ENCODE peak calls at places on chromosomes 3 and 15, in five cellular contexts. One of them, this sample, is unnamed.

GRCh38 chr15:75598361-75598760 is 19.2 kb upstream of the PTPN9 start:
- DNase-seq in CD8-positive, alpha-beta memory T cell: no peak
- DNase-seq in HCT116: no peak
- DNase-seq in adrenal gland: no peak
- DNase-seq in SJSA1: no peak
- DNase-seq in this sample: no peak

GRCh38 chr3:188617988-188618701 is 464.2 kb downstream of the LPP start:
- DNase-seq in CD8-positive, alpha-beta memory T cell: no peak
- DNase-seq in HCT116: no peak
- DNase-seq in adrenal gland: no peak
- DNase-seq in SJSA1: no peak
- DNase-seq in this sample: no peak

GRCh38 chr3:189756651-189757078 is 125.5 kb downstream of the TP63 start:
- DNase-seq in CD8-positive, alpha-beta memory T cell: no peak
- DNase-seq in HCT116: no peak
- DNase-seq in adrenal gland: no peak
- DNase-seq in SJSA1: no peak
- DNase-seq in this sample: no peak

GRCh38 chr3:130941793-130942192 is 47.9 kb downstream of the ATP2C1 start:
- DNase-seq in CD8-positive, alpha-beta memory T cell: no peak
- DNase-seq in HCT116: no peak
- DNase-seq in adrenal gland: no peak
- DNase-seq in SJSA1: no peak
- DNase-seq in this sample: no peak

GRCh38 chr3:78659386-78659987 is 1108.3 kb downstream of the ROBO1 start:
- DNase-seq in CD8-positive, alpha-beta memory T cell: no peak
- DNase-seq in HCT116: peak
- DNase-seq in adrenal gland: peak
- DNase-seq in SJSA1: peak
- DNase-seq in this sample: peak

GRCh38 chr3:39220551-39221530 is 28.4 kb upstream of the XIRP1 start:
- DNase-seq in CD8-positive, alpha-beta memory T cell: no peak
- DNase-seq in HCT116: no peak
- DNase-seq in adrenal gland: no peak
- DNase-seq in SJSA1: no peak
- DNase-seq in this sample: no peak

GRCh38 chr3:79491029-79491634 is 276.7 kb downstream of the ROBO1 start:
- DNase-seq in CD8-positive, alpha-beta memory T cell: no peak
- DNase-seq in HCT116: no peak
- DNase-seq in adrenal gland: no peak
- DNase-seq in SJSA1: no peak
- DNase-seq in this sample: no peak

GRCh38 chr15:73602444-73602843 is 30.7 kb downstream of the NPTN start:
- DNase-seq in CD8-positive, alpha-beta memory T cell: no peak
- DNase-seq in HCT116: no peak
- DNase-seq in adrenal gland: no peak
- DNase-seq in SJSA1: no peak
- DNase-seq in this sample: no peak

GRCh38 chr3:104825116-104825515 is 541.6 kb upstream of the ALCAM start:
- DNase-seq in CD8-positive, alpha-beta memory T cell: no peak
- DNase-seq in HCT116: no peak
- DNase-seq in adrenal gland: no peak
- DNase-seq in SJSA1: no peak
- DNase-seq in this sample: no peak

GRCh38 chr3:16309558-16309957 is 44.5 kb downstream of the OXNAD1 start:
- DNase-seq in CD8-positive, alpha-beta memory T cell: no peak
- DNase-seq in HCT116: peak
- DNase-seq in adrenal gland: no peak
- DNase-seq in SJSA1: no peak
- DNase-seq in this sample: no peak

GRCh38 chr15:41001524-41001923 is 48.3 kb downstream of the CHAC1 start:
- DNase-seq in CD8-positive, alpha-beta memory T cell: no peak
- DNase-seq in HCT116: no peak
- DNase-seq in adrenal gland: peak
- DNase-seq in SJSA1: no peak
- DNase-seq in this sample: no peak

GRCh38 chr3:74500257-74500656 is 114.2 kb downstream of the CNTN3 start:
- DNase-seq in CD8-positive, alpha-beta memory T cell: no peak
- DNase-seq in HCT116: no peak
- DNase-seq in adrenal gland: no peak
- DNase-seq in SJSA1: no peak
- DNase-seq in this sample: no peak

GRCh38 chr3:54999159-54999558 is 71.3 kb upstream of the LRTM1 start:
- DNase-seq in CD8-positive, alpha-beta memory T cell: no peak
- DNase-seq in HCT116: no peak
- DNase-seq in adrenal gland: no peak
- DNase-seq in SJSA1: peak
- DNase-seq in this sample: no peak

GRCh38 chr15:44193651-44194396 is 1.2 kb downstream of the FRMD5 start:
- DNase-seq in CD8-positive, alpha-beta memory T cell: no peak
- DNase-seq in HCT116: no peak
- DNase-seq in adrenal gland: peak
- DNase-seq in SJSA1: no peak
- DNase-seq in this sample: no peak

GRCh38 chr3:171932153-171932567 is 89.0 kb downstream of the TMEM212 start:
- DNase-seq in CD8-positive, alpha-beta memory T cell: no peak
- DNase-seq in HCT116: no peak
- DNase-seq in adrenal gland: no peak
- DNase-seq in SJSA1: no peak
- DNase-seq in this sample: no peak

GRCh38 chr3:1404270-1404669 is 311.4 kb downstream of the CNTN6 start:
- DNase-seq in CD8-positive, alpha-beta memory T cell: no peak
- DNase-seq in HCT116: no peak
- DNase-seq in adrenal gland: peak
- DNase-seq in SJSA1: no peak
- DNase-seq in this sample: no peak

GRCh38 chr3:129576514-129577345 is 29.7 kb downstream of the PLXND1 start:
- DNase-seq in CD8-positive, alpha-beta memory T cell: peak
- DNase-seq in HCT116: no peak
- DNase-seq in adrenal gland: peak
- DNase-seq in SJSA1: no peak
- DNase-seq in this sample: no peak

GRCh38 chr3:45139372-45139894 is 6.7 kb downstream of the CDCP1 start:
- DNase-seq in CD8-positive, alpha-beta memory T cell: no peak
- DNase-seq in HCT116: no peak
- DNase-seq in adrenal gland: no peak
- DNase-seq in SJSA1: no peak
- DNase-seq in this sample: no peak

GRCh38 chr3:46998852-46999515 is 19.5 kb downstream of the NBEAL2 start:
- DNase-seq in CD8-positive, alpha-beta memory T cell: no peak
- DNase-seq in HCT116: no peak
- DNase-seq in adrenal gland: no peak
- DNase-seq in SJSA1: no peak
- DNase-seq in this sample: no peak

GRCh38 chr3:13039286-13039896 is 33.8 kb downstream of the IQSEC1 start:
- DNase-seq in CD8-positive, alpha-beta memory T cell: no peak
- DNase-seq in HCT116: no peak
- DNase-seq in adrenal gland: no peak
- DNase-seq in SJSA1: no peak
- DNase-seq in this sample: no peak

GRCh38 chr3:18086078-18086477 is 339.1 kb downstream of the SATB1 start:
- DNase-seq in CD8-positive, alpha-beta memory T cell: no peak
- DNase-seq in HCT116: no peak
- DNase-seq in adrenal gland: no peak
- DNase-seq in SJSA1: no peak
- DNase-seq in this sample: no peak

GRCh38 chr3:177478170-177478859 is 281.0 kb upstream of the TBL1XR1 start:
- DNase-seq in CD8-positive, alpha-beta memory T cell: no peak
- DNase-seq in HCT116: peak
- DNase-seq in adrenal gland: no peak
- DNase-seq in SJSA1: peak
- DNase-seq in this sample: peak

GRCh38 chr15:51776952-51777574 is 25.7 kb downstream of the TMOD2 start:
- DNase-seq in CD8-positive, alpha-beta memory T cell: peak
- DNase-seq in HCT116: peak
- DNase-seq in adrenal gland: peak
- DNase-seq in SJSA1: peak
- DNase-seq in this sample: no peak

GRCh38 chr3:14440531-14441239 is 38.3 kb downstream of the SLC6A6 start:
- DNase-seq in CD8-positive, alpha-beta memory T cell: no peak
- DNase-seq in HCT116: no peak
- DNase-seq in adrenal gland: no peak
- DNase-seq in SJSA1: no peak
- DNase-seq in this sample: no peak

GRCh38 chr3:150278843-150279341 is 129.2 kb upstream of the TSC22D2 start:
- DNase-seq in CD8-positive, alpha-beta memory T cell: no peak
- DNase-seq in HCT116: no peak
- DNase-seq in adrenal gland: no peak
- DNase-seq in SJSA1: no peak
- DNase-seq in this sample: no peak

GRCh38 chr3:72786668-72787067 is 61.6 kb downstream of the SHQ1 start:
- DNase-seq in CD8-positive, alpha-beta memory T cell: no peak
- DNase-seq in HCT116: no peak
- DNase-seq in adrenal gland: no peak
- DNase-seq in SJSA1: no peak
- DNase-seq in this sample: no peak

GRCh38 chr3:49339593-49339946 is 283 bp downstream of the USP4 start:
- DNase-seq in CD8-positive, alpha-beta memory T cell: peak
- DNase-seq in HCT116: no peak
- DNase-seq in adrenal gland: no peak
- DNase-seq in SJSA1: no peak
- DNase-seq in this sample: no peak

GRCh38 chr15:55977225-55977624 is 16.2 kb downstream of the NEDD4 start:
- DNase-seq in CD8-positive, alpha-beta memory T cell: no peak
- DNase-seq in HCT116: no peak
- DNase-seq in adrenal gland: no peak
- DNase-seq in SJSA1: no peak
- DNase-seq in this sample: no peak

GRCh38 chr15:64163662-64164362 is 990 bp upstream of the PPIB start:
- DNase-seq in CD8-positive, alpha-beta memory T cell: no peak
- DNase-seq in HCT116: no peak
- DNase-seq in adrenal gland: peak
- DNase-seq in SJSA1: no peak
- DNase-seq in this sample: no peak

GRCh38 chr3:25033407-25034029 is 394.5 kb upstream of the RARB start:
- DNase-seq in CD8-positive, alpha-beta memory T cell: no peak
- DNase-seq in HCT116: peak
- DNase-seq in adrenal gland: peak
- DNase-seq in SJSA1: no peak
- DNase-seq in this sample: no peak

GRCh38 chr3:126270145-126270811 is 86.9 kb downstream of the KLF15 start:
- DNase-seq in CD8-positive, alpha-beta memory T cell: no peak
- DNase-seq in HCT116: no peak
- DNase-seq in adrenal gland: peak
- DNase-seq in SJSA1: peak
- DNase-seq in this sample: no peak

GRCh38 chr3:46829699-46830208 is 33.5 kb downstream of the MYL3 start:
- DNase-seq in CD8-positive, alpha-beta memory T cell: peak
- DNase-seq in HCT116: no peak
- DNase-seq in adrenal gland: no peak
- DNase-seq in SJSA1: no peak
- DNase-seq in this sample: no peak

GRCh38 chr3:43153189-43154083 is 47.6 kb upstream of the POMGNT2 start:
- DNase-seq in CD8-positive, alpha-beta memory T cell: no peak
- DNase-seq in HCT116: no peak
- DNase-seq in adrenal gland: peak
- DNase-seq in SJSA1: no peak
- DNase-seq in this sample: no peak

GRCh38 chr3:18648163-18648562 is 223.0 kb upstream of the SATB1 start:
- DNase-seq in CD8-positive, alpha-beta memory T cell: no peak
- DNase-seq in HCT116: no peak
- DNase-seq in adrenal gland: no peak
- DNase-seq in SJSA1: no peak
- DNase-seq in this sample: no peak

GRCh38 chr3:126531051-126531330 is 7.0 kb downstream of the CHST13 start:
- DNase-seq in CD8-positive, alpha-beta memory T cell: no peak
- DNase-seq in HCT116: no peak
- DNase-seq in adrenal gland: no peak
- DNase-seq in SJSA1: no peak
- DNase-seq in this sample: no peak

GRCh38 chr3:66856555-66856954 is 141.6 kb upstream of the KBTBD8 start:
- DNase-seq in CD8-positive, alpha-beta memory T cell: no peak
- DNase-seq in HCT116: no peak
- DNase-seq in adrenal gland: no peak
- DNase-seq in SJSA1: no peak
- DNase-seq in this sample: no peak

GRCh38 chr3:149576071-149576564 is 81.7 kb downstream of the WWTR1 start:
- DNase-seq in CD8-positive, alpha-beta memory T cell: no peak
- DNase-seq in HCT116: peak
- DNase-seq in adrenal gland: peak
- DNase-seq in SJSA1: peak
- DNase-seq in this sample: peak

DNA sequence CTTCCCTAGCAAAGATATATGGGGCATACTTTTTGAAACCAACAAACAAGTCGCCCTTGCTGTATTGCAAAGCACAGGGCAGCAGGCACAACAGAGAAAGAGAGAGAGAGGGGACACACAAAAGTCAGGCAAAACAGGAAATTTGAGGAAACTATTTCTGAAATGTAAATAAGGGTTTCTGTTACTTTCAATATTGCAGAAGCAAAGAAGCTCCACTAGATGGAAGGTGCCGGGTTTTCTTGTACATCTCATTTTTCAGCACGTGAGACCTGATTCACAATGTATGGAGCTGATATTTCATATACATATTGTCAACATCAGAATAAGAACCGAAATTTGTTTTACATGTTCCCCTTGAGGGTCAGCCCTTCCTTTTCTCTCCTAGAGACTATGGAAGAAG is 127.4 kb downstream of the FOXP1 start:
- DNase-seq in CD8-positive, alpha-beta memory T cell: no peak
- DNase-seq in HCT116: no peak
- DNase-seq in adrenal gland: no peak
- DNase-seq in SJSA1: peak
- DNase-seq in this sample: no peak
- H3K4me3 ChIP-seq in CD8-positive, alpha-beta memory T cell: peak
- H3K4me3 ChIP-seq in HCT116: no peak
- H3K4me3 ChIP-seq in adrenal gland: no peak
- H3K4me3 ChIP-seq in SJSA1: peak
- H3K4me3 ChIP-seq in this sample: no peak

GRCh38 chr15:77083381-77084160 is 12.7 kb upstream of the TSPAN3 start:
- DNase-seq in CD8-positive, alpha-beta memory T cell: peak
- DNase-seq in HCT116: no peak
- DNase-seq in adrenal gland: peak
- DNase-seq in SJSA1: no peak
- DNase-seq in this sample: no peak
- H3K4me3 ChIP-seq in CD8-positive, alpha-beta memory T cell: no peak
- H3K4me3 ChIP-seq in HCT116: no peak
- H3K4me3 ChIP-seq in adrenal gland: no peak
- H3K4me3 ChIP-seq in SJSA1: peak
- H3K4me3 ChIP-seq in this sample: peak

GRCh38 chr3:50978991-50979667 is 304.4 kb downstream of the DOCK3 start:
- DNase-seq in CD8-positive, alpha-beta memory T cell: no peak
- DNase-seq in HCT116: no peak
- DNase-seq in adrenal gland: no peak
- DNase-seq in SJSA1: no peak
- DNase-seq in this sample: no peak
- H3K4me3 ChIP-seq in CD8-positive, alpha-beta memory T cell: no peak
- H3K4me3 ChIP-seq in HCT116: no peak
- H3K4me3 ChIP-seq in adrenal gland: no peak
- H3K4me3 ChIP-seq in SJSA1: no peak
- H3K4me3 ChIP-seq in this sample: no peak

DNA sequence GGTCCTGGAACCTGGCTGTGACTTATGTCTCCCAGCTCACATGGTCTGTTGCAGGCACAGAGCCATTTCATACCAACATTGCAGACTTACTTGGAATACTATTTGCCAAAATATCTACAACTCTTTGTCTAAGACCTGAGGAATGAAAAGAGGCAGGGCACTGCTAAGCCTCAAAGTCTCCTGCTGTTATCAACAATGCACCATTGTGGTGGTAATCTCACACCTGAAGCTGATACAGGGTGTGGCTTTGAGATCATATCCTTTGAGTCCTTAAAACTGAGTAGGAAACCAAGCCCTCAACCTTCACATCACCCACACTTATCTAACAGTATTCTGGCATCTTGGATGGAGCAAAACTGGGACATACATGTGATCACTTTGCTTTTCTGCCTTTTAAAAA is 782.0 kb downstream of the EPHA3 start:
- DNase-seq in CD8-positive, alpha-beta memory T cell: no peak
- DNase-seq in HCT116: no peak
- DNase-seq in adrenal gland: no peak
- DNase-seq in SJSA1: no peak
- DNase-seq in this sample: no peak
- H3K4me3 ChIP-seq in CD8-positive, alpha-beta memory T cell: no peak
- H3K4me3 ChIP-seq in HCT116: no peak
- H3K4me3 ChIP-seq in adrenal gland: no peak
- H3K4me3 ChIP-seq in SJSA1: no peak
- H3K4me3 ChIP-seq in this sample: no peak

This sample was measured in SK-N-MC.